ENCODE peak calls at places on chromosome 3, in seven cellular contexts. O is type B pancreatic cell; H is fibroblast of the aortic adventitia; E is T-helper 1 cell; G is activated T-cell treated with anti-CD3 and anti-CD28 coated beads for 24 hours; Q is activated CD4-positive, alpha-beta T cell treated with anti-CD3 and anti-CD28 coated beads, Interleukin-2, amount 50 U/mL, for 1 hour; K is GM12891. I is an unnamed sample.

GRCh38 chr3:43765417-43766030 is 74.8 kb downstream of the ABHD5 start:
- DNase-seq in E (no peak), Q (no peak), O (no peak), G (no peak), H (peak), K (no peak), I (no peak)

GRCh38 chr3:55202320-55202719 is 274.5 kb upstream of the LRTM1 start:
- DNase-seq in H (peak), G (no peak), Q (no peak), O (no peak), E (no peak), K (no peak), I (no peak)

GRCh38 chr3:196603683-196604082 is 35.2 kb downstream of the FBXO45 start:
- DNase-seq in E (no peak), O (no peak), Q (no peak), G (no peak), K (no peak), H (no peak), I (no peak)

GRCh38 chr3:32640939-32641725 is 43.9 kb upstream of the CNOT10 start:
- DNase-seq in O (no peak), H (peak), Q (no peak), G (no peak), K (no peak), E (no peak), I (no peak)

GRCh38 chr3:134078169-134078821 is 48.6 kb upstream of the SLCO2A1 start:
- DNase-seq in H (peak), K (no peak), O (no peak), G (no peak), E (no peak), Q (no peak), I (no peak)

GRCh38 chr3:159897331-159898075 is 91.1 kb upstream of the IL12A start:
- DNase-seq in O (no peak), E (no peak), K (no peak), H (peak), G (no peak), Q (no peak), I (no peak)

GRCh38 chr3:56711344-56711743 is 28.3 kb upstream of the TASOR start:
- DNase-seq in O (no peak), Q (no peak), H (no peak), E (no peak), K (no peak), G (no peak), I (no peak)

GRCh38 chr3:45042162-45042561 is 16.1 kb downstream of the CLEC3B start:
- DNase-seq in G (no peak), K (no peak), E (no peak), Q (no peak), H (peak), O (no peak), I (no peak)

GRCh38 chr3:120369000-120369399 is 19.8 kb upstream of the LRRC58 start:
- DNase-seq in H (no peak), G (no peak), K (no peak), E (no peak), Q (no peak), O (no peak), I (no peak)

GRCh38 chr3:168364992-168365391 is 269.3 kb upstream of the GOLIM4 start:
- DNase-seq in O (no peak), Q (no peak), G (no peak), H (no peak), E (no peak), K (no peak), I (no peak)

GRCh38 chr3:52896613-52897012 is 735 bp downstream of the STIMATE start:
- DNase-seq in E (no peak), K (no peak), Q (no peak), G (no peak), O (no peak), H (no peak), I (peak)

GRCh38 chr3:133487920-133488540 is 85.5 kb upstream of the CDV3 start:
- DNase-seq in H (peak), E (peak), O (no peak), Q (peak), G (peak), K (no peak), I (no peak)

GRCh38 chr3:57980416-57980815 is 27.8 kb upstream of the FLNB start:
- DNase-seq in K (no peak), E (no peak), O (no peak), G (no peak), Q (no peak), H (no peak), I (no peak)

GRCh38 chr3:126130981-126131750 is 47.2 kb upstream of the SLC41A3 start:
- DNase-seq in G (no peak), H (no peak), K (no peak), Q (no peak), E (peak), O (peak), I (no peak)

GRCh38 chr3:45993421-45994027 is 2.1 kb downstream of the FYCO1 start:
- DNase-seq in K (no peak), O (no peak), G (no peak), H (no peak), E (no peak), Q (peak), I (peak)

GRCh38 chr3:116276637-116277036 is 168.7 kb downstream of the LSAMP start:
- DNase-seq in H (no peak), O (no peak), G (no peak), Q (no peak), E (no peak), K (no peak), I (no peak)

GRCh38 chr3:13025778-13026518 is 47.3 kb downstream of the IQSEC1 start:
- DNase-seq in H (no peak), G (no peak), K (no peak), O (no peak), Q (no peak), E (no peak), I (no peak)

GRCh38 chr3:95310560-95310959 is 1247.7 kb downstream of the NSUN3 start:
- DNase-seq in H (no peak), G (no peak), Q (no peak), E (no peak), K (no peak), O (no peak), I (no peak)

GRCh38 chr3:197224034-197224444 is 74.4 kb downstream of the DLG1 start:
- DNase-seq in H (peak), K (peak), Q (no peak), O (no peak), G (no peak), E (no peak), I (peak)

GRCh38 chr3:11514191-11514770 is 129.4 kb downstream of the VGLL4 start:
- DNase-seq in H (peak), Q (no peak), E (no peak), K (no peak), O (no peak), G (no peak), I (no peak)

GRCh38 chr3:152403632-152404066 is 134.9 kb downstream of the MBNL1 start:
- DNase-seq in O (no peak), E (no peak), Q (no peak), H (no peak), G (no peak), K (no peak), I (no peak)

GRCh38 chr3:133479895-133480669 is 80.2 kb downstream of the BFSP2 start:
- DNase-seq in G (no peak), K (no peak), H (no peak), O (no peak), E (no peak), Q (no peak), I (peak)

GRCh38 chr3:122789585-122790273 is 3.9 kb downstream of the HSPBAP1 start:
- DNase-seq in O (no peak), Q (no peak), K (no peak), G (no peak), H (no peak), E (no peak), I (no peak)

GRCh38 chr3:14278799-14279705 is 100.4 kb downstream of the LSM3 start:
- DNase-seq in K (no peak), G (no peak), Q (no peak), O (no peak), H (peak), E (no peak), I (no peak)

GRCh38 chr3:14862661-14863230 is 44.0 kb downstream of the FGD5 start:
- DNase-seq in G (no peak), E (no peak), Q (no peak), O (no peak), H (no peak), K (no peak), I (no peak)

GRCh38 chr3:54424283-54424682 is 301.9 kb downstream of the CACNA2D3 start:
- DNase-seq in E (no peak), G (no peak), K (no peak), Q (no peak), H (no peak), O (no peak), I (no peak)